ENCODE peak calls at places on chromosomes 6 and 20, in five cellular contexts. P is H1, H is IMR-90, Y is H9, A is mesenchymal stem cell. S is an unnamed sample.
A peak's percentile ranks its signal among the peaks of the same experiment; 100 is the strongest.

GRCh38 chr6:169938262-169938701 is 186.9 kb downstream of the ERMARD start:
- DNase-seq in P (no peak), H (no peak), Y (no peak), A (no peak), S (no peak)

GRCh38 chr6:31834367-31834703 is 6.8 kb downstream of the HSPA1B start:
- DNase-seq in P (peak; percentile 87), H (peak; percentile 84), Y (peak; percentile 86), A (peak; percentile 89), S (peak; percentile 79)

GRCh38 chr6:14965340-14966102 is 280.3 kb upstream of the JARID2 start:
- DNase-seq in P (no peak), H (no peak), Y (no peak), A (no peak), S (peak; percentile 52)

GRCh38 chr20:18839507-18840247 is 26.1 kb downstream of the SCP2D1 start:
- DNase-seq in P (no peak), H (no peak), Y (no peak), A (no peak), S (no peak)

GRCh38 chr6:3427740-3428085 is 29.1 kb downstream of the SLC22A23 start:
- DNase-seq in P (no peak), H (no peak), Y (no peak), A (no peak), S (no peak)

GRCh38 chr6:16135078-16135477 is 6.2 kb downstream of the MYLIP start:
- DNase-seq in P (no peak), H (no peak), Y (no peak), A (no peak), S (no peak)

GRCh38 chr20:7849675-7850074 is 90.6 kb downstream of the HAO1 start:
- DNase-seq in P (no peak), H (no peak), Y (no peak), A (no peak), S (no peak)

GRCh38 chr6:106546322-106547052 is 82.8 kb downstream of the RTN4IP1 start:
- DNase-seq in P (no peak), H (peak; percentile 84), Y (no peak), A (peak; percentile 66), S (peak; percentile 64)

GRCh38 chr6:127291495-127291894 is 24.8 kb downstream of the RNF146 start:
- DNase-seq in P (no peak), H (no peak), Y (no peak), A (peak; percentile 8), S (no peak)

GRCh38 chr6:137680678-137681346 is 186.2 kb upstream of the TNFAIP3 start:
- DNase-seq in P (no peak), H (peak; percentile 33), Y (no peak), A (peak; percentile 52), S (no peak)

GRCh38 chr6:118810420-118811027 is 83.4 kb upstream of the ASF1A start:
- DNase-seq in P (no peak), H (no peak), Y (no peak), A (no peak), S (no peak)

GRCh38 chr6:133131621-133132020 is 109.5 kb upstream of the EYA4 start:
- DNase-seq in P (no peak), H (no peak), Y (no peak), A (no peak), S (no peak)

GRCh38 chr6:51292659-51293058 is 474.0 kb downstream of the TFAP2B start:
- DNase-seq in P (no peak), H (no peak), Y (no peak), A (no peak), S (no peak)

GRCh38 chr6:28683945-28684538 is 158.4 kb downstream of the GPX5 start:
- DNase-seq in P (no peak), H (peak; percentile 34), Y (peak; percentile 32), A (peak; percentile 58), S (no peak)

GRCh38 chr20:47126709-47127108 is 229.8 kb downstream of the ZMYND8 start:
- DNase-seq in P (no peak), H (peak; percentile 69), Y (no peak), A (peak; percentile 27), S (no peak)

GRCh38 chr6:149963212-149963461 is 606 bp upstream of the ULBP1 start:
- DNase-seq in P (peak; percentile 67), H (peak; percentile 40), Y (peak; percentile 60), A (peak; percentile 57), S (peak; percentile 89)

GRCh38 chr6:149457316-149457884 is 27.4 kb downstream of the ZC3H12D start:
- DNase-seq in P (no peak), H (peak; percentile 59), Y (no peak), A (peak; percentile 55), S (no peak)

GRCh38 chr6:41066867-41067304 is 5.3 kb downstream of the OARD1 start:
- DNase-seq in P (peak; percentile 70), H (peak; percentile 84), Y (peak; percentile 56), A (peak; percentile 77), S (peak; percentile 79)

GRCh38 chr6:41063884-41064285 is 8.3 kb downstream of the OARD1 start:
- DNase-seq in P (no peak), H (no peak), Y (no peak), A (no peak), S (no peak)

GRCh38 chr6:41065550-41066026 is 6.6 kb downstream of the OARD1 start:
- DNase-seq in P (no peak), H (no peak), Y (no peak), A (no peak), S (no peak)

GRCh38 chr6:41062056-41062455 is 9.1 kb downstream of the APOBEC2 start:
- DNase-seq in P (no peak), H (no peak), Y (no peak), A (no peak), S (peak; percentile 93)

GRCh38 chr6:41064841-41065240 is 7.3 kb downstream of the OARD1 start:
- DNase-seq in P (no peak), H (no peak), Y (no peak), A (no peak), S (peak; percentile 41)
- H3K27ac ChIP-seq in P (no peak overlapping the region), H (no peak overlapping the region), Y (no peak overlapping the region), A (no peak overlapping the region), S (no peak overlapping the region)

GRCh38 chr6:143842468-143842901 is 653 bp upstream of the LTV1 start:
- DNase-seq in P (no peak), H (peak; percentile 59), Y (no peak), A (no peak), S (peak; percentile 46)
- H4K8ac ChIP-seq in P (peak overlapping the region; percentile 91), H (peak overlapping the region; percentile 99), Y (no peak overlapping the region), A (peak overlapping the region; percentile 89), S (peak overlapping the region; percentile 91)

DNA sequence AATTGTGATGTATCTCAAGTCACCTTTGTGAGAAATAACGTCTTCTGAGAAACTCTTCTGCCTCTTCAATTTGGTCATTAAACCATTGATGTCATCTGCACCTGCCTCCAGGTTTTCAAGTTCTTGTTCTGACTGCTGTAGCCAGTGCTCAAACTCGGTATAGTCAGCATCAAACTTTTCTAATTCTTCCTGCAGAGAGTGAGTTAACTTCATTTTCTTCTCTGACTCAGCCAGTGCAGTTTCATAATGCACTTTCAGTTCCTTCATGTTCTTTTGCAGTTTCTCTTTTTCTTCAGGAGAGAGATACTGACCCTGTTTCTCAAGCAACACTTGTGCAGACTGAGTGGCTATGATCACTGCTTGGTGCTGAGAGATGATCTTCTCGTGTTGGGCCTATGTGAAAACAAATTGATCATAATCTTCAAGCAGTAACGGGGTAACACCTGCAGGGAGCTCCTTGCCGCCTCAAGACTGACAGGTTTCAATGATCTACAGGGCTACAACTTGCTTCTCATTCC is 48.8 kb downstream of the DST start:
- DNase-seq in P (no peak), H (peak; percentile 57), Y (no peak), A (no peak), S (no peak)
- H3K27ac ChIP-seq in P (no peak overlapping the region), H (peak overlapping the region; percentile 52), Y (no peak overlapping the region), A (no peak overlapping the region), S (no peak overlapping the region)

GRCh38 chr20:50305636-50306477 is 115.2 kb downstream of the CEBPB start:
- DNase-seq in P (no peak), H (no peak), Y (no peak), A (peak; percentile 66), S (peak; percentile 35)
- H4K8ac ChIP-seq in P (peak overlapping the region; percentile 63), H (peak overlapping the region; percentile 94), Y (no peak overlapping the region), A (peak overlapping the region; percentile 66), S (no peak overlapping the region)

GRCh38 chr20:2467412-2467811 is 3.2 kb downstream of the SNRPB start:
- DNase-seq in P (no peak), H (no peak), Y (no peak), A (no peak), S (no peak)

GRCh38 chr20:2470051-2470431 is 548 bp downstream of the SNRPB start:
- DNase-seq in P (no peak), H (peak; percentile 55), Y (no peak), A (peak; percentile 75), S (peak; percentile 42)

GRCh38 chr20:2470432-2471193 is at the start of gene SNRPB:
- DNase-seq in P (peak; percentile 93), H (peak; percentile 99), Y (peak; percentile 98), A (peak; percentile 99), S (peak; percentile 99)

GRCh38 chr20:2465100-2465499 is 5.5 kb downstream of the SNRPB start:
- DNase-seq in P (no peak), H (no peak), Y (no peak), A (no peak), S (no peak)

GRCh38 chr20:2468581-2469407 is 1.8 kb downstream of the SNRPB start:
- DNase-seq in P (no peak), H (peak; percentile 29), Y (no peak), A (peak; percentile 39), S (no peak)
- H3K27ac ChIP-seq in P (no peak overlapping the region), H (peak overlapping the region; percentile 22), Y (no peak overlapping the region), A (no peak overlapping the region), S (no peak overlapping the region)

GRCh38 chr6:147015674-147016073 is 188.5 kb upstream of the STXBP5 start:
- DNase-seq in P (no peak), H (no peak), Y (no peak), A (no peak), S (no peak)
- H4K8ac ChIP-seq in P (no peak overlapping the region), H (no peak overlapping the region), Y (no peak overlapping the region), A (no peak overlapping the region), S (no peak overlapping the region)